ENCODE peak calls at places on chromosomes 3 and 15, in nine cellular contexts. One of them, this sample, is unnamed.

GRCh38 chr3:128400683-128401082 is 66.0 kb downstream of the DNAJB8 start:
- DNase-seq in activated CD8-positive, alpha-beta memory T cell treated with anti-CD3 and anti-CD28 coated beads for 24 hours: no peak
- DNase-seq in CD8-positive, alpha-beta memory T cell: no peak
- DNase-seq in NCI-H1092 treated with DMSO at 0.1 percent for 48 hours: no peak
- DNase-seq in cortex of kidney: no peak
- DNase-seq in T-helper 2 cell: no peak
- DNase-seq in stimulated activated CD4-positive, alpha-beta T cell treated with anti-CD3 and anti-CD28 coated beads, Interleukin-15, amount 100 ng/mL, for 1 hour: no peak
- DNase-seq in heart right ventricle: no peak
- DNase-seq in adrenal gland: no peak
- DNase-seq in this sample: no peak

GRCh38 chr3:117874028-117874765 is 1160.4 kb downstream of the IGSF11 start:
- DNase-seq in NCI-H1092 treated with DMSO at 0.1 percent for 48 hours: peak
- DNase-seq in adrenal gland: no peak
- DNase-seq in T-helper 2 cell: no peak
- DNase-seq in CD8-positive, alpha-beta memory T cell: no peak
- DNase-seq in activated CD8-positive, alpha-beta memory T cell treated with anti-CD3 and anti-CD28 coated beads for 24 hours: no peak
- DNase-seq in heart right ventricle: no peak
- DNase-seq in stimulated activated CD4-positive, alpha-beta T cell treated with anti-CD3 and anti-CD28 coated beads, Interleukin-15, amount 100 ng/mL, for 1 hour: no peak
- DNase-seq in cortex of kidney: no peak
- DNase-seq in this sample: no peak

GRCh38 chr15:93333826-93334225 is 244.8 kb upstream of the RGMA start:
- DNase-seq in CD8-positive, alpha-beta memory T cell: no peak
- DNase-seq in heart right ventricle: peak
- DNase-seq in T-helper 2 cell: no peak
- DNase-seq in NCI-H1092 treated with DMSO at 0.1 percent for 48 hours: no peak
- DNase-seq in activated CD8-positive, alpha-beta memory T cell treated with anti-CD3 and anti-CD28 coated beads for 24 hours: no peak
- DNase-seq in stimulated activated CD4-positive, alpha-beta T cell treated with anti-CD3 and anti-CD28 coated beads, Interleukin-15, amount 100 ng/mL, for 1 hour: no peak
- DNase-seq in cortex of kidney: no peak
- DNase-seq in adrenal gland: no peak
- DNase-seq in this sample: no peak

GRCh38 chr3:161879470-161879869 is 382.9 kb downstream of the OTOL1 start:
- DNase-seq in adrenal gland: no peak
- DNase-seq in NCI-H1092 treated with DMSO at 0.1 percent for 48 hours: no peak
- DNase-seq in cortex of kidney: no peak
- DNase-seq in stimulated activated CD4-positive, alpha-beta T cell treated with anti-CD3 and anti-CD28 coated beads, Interleukin-15, amount 100 ng/mL, for 1 hour: no peak
- DNase-seq in T-helper 2 cell: peak
- DNase-seq in heart right ventricle: no peak
- DNase-seq in CD8-positive, alpha-beta memory T cell: no peak
- DNase-seq in activated CD8-positive, alpha-beta memory T cell treated with anti-CD3 and anti-CD28 coated beads for 24 hours: no peak
- DNase-seq in this sample: no peak

GRCh38 chr15:63018639-63019038 is 23.9 kb upstream of the TPM1 start:
- DNase-seq in NCI-H1092 treated with DMSO at 0.1 percent for 48 hours: no peak
- DNase-seq in CD8-positive, alpha-beta memory T cell: no peak
- DNase-seq in heart right ventricle: no peak
- DNase-seq in stimulated activated CD4-positive, alpha-beta T cell treated with anti-CD3 and anti-CD28 coated beads, Interleukin-15, amount 100 ng/mL, for 1 hour: no peak
- DNase-seq in cortex of kidney: no peak
- DNase-seq in T-helper 2 cell: no peak
- DNase-seq in activated CD8-positive, alpha-beta memory T cell treated with anti-CD3 and anti-CD28 coated beads for 24 hours: no peak
- DNase-seq in adrenal gland: no peak
- DNase-seq in this sample: no peak

GRCh38 chr3:159239054-159239453 is 437.2 kb downstream of the MFSD1 start:
- DNase-seq in adrenal gland: no peak
- DNase-seq in CD8-positive, alpha-beta memory T cell: no peak
- DNase-seq in activated CD8-positive, alpha-beta memory T cell treated with anti-CD3 and anti-CD28 coated beads for 24 hours: no peak
- DNase-seq in stimulated activated CD4-positive, alpha-beta T cell treated with anti-CD3 and anti-CD28 coated beads, Interleukin-15, amount 100 ng/mL, for 1 hour: no peak
- DNase-seq in heart right ventricle: no peak
- DNase-seq in NCI-H1092 treated with DMSO at 0.1 percent for 48 hours: no peak
- DNase-seq in cortex of kidney: no peak
- DNase-seq in T-helper 2 cell: no peak
- DNase-seq in this sample: no peak

GRCh38 chr3:119550090-119550910 is 9.1 kb downstream of the CD80 start:
- DNase-seq in heart right ventricle: no peak
- DNase-seq in activated CD8-positive, alpha-beta memory T cell treated with anti-CD3 and anti-CD28 coated beads for 24 hours: no peak
- DNase-seq in CD8-positive, alpha-beta memory T cell: no peak
- DNase-seq in T-helper 2 cell: no peak
- DNase-seq in cortex of kidney: no peak
- DNase-seq in stimulated activated CD4-positive, alpha-beta T cell treated with anti-CD3 and anti-CD28 coated beads, Interleukin-15, amount 100 ng/mL, for 1 hour: no peak
- DNase-seq in adrenal gland: no peak
- DNase-seq in NCI-H1092 treated with DMSO at 0.1 percent for 48 hours: no peak
- DNase-seq in this sample: no peak

GRCh38 chr3:179045719-179046402 is 25.7 kb downstream of the ZMAT3 start:
- DNase-seq in CD8-positive, alpha-beta memory T cell: no peak
- DNase-seq in T-helper 2 cell: no peak
- DNase-seq in adrenal gland: no peak
- DNase-seq in activated CD8-positive, alpha-beta memory T cell treated with anti-CD3 and anti-CD28 coated beads for 24 hours: no peak
- DNase-seq in cortex of kidney: no peak
- DNase-seq in stimulated activated CD4-positive, alpha-beta T cell treated with anti-CD3 and anti-CD28 coated beads, Interleukin-15, amount 100 ng/mL, for 1 hour: no peak
- DNase-seq in heart right ventricle: no peak
- DNase-seq in NCI-H1092 treated with DMSO at 0.1 percent for 48 hours: no peak
- DNase-seq in this sample: no peak

GRCh38 chr15:68787609-68788264 is 33.0 kb downstream of the ANP32A start:
- DNase-seq in CD8-positive, alpha-beta memory T cell: no peak
- DNase-seq in adrenal gland: no peak
- DNase-seq in T-helper 2 cell: no peak
- DNase-seq in cortex of kidney: no peak
- DNase-seq in stimulated activated CD4-positive, alpha-beta T cell treated with anti-CD3 and anti-CD28 coated beads, Interleukin-15, amount 100 ng/mL, for 1 hour: no peak
- DNase-seq in heart right ventricle: no peak
- DNase-seq in NCI-H1092 treated with DMSO at 0.1 percent for 48 hours: no peak
- DNase-seq in activated CD8-positive, alpha-beta memory T cell treated with anti-CD3 and anti-CD28 coated beads for 24 hours: peak
- DNase-seq in this sample: no peak